ENCODE peak calls at places on chromosomes 3 and 15, in seven cellular contexts. H is GM13976, W is neural progenitor cell, A is GM12864, C is astrocyte of the cerebellum, S is BE2C, G is foreskin fibroblast. I is an unnamed sample.

GRCh38 chr3:46482632-46483311 is 15.0 kb upstream of the RTP3 start:
- DNase-seq in A (no peak), H (no peak), W (no peak), C (peak; percentile 97), G (no peak), S (no peak), I (no peak)

GRCh38 chr15:100879461-100880138 is at the start of gene ALDH1A3:
- DNase-seq in A (no peak), C (no peak), G (no peak), H (peak; percentile 62), S (peak; percentile 28), W (peak; percentile 56), I (peak; percentile 73)

GRCh38 chr15:84598250-84598649 is 2.6 kb upstream of the ZSCAN2 start:
- DNase-seq in A (peak; percentile 50), S (no peak), H (peak; percentile 64), W (peak; percentile 36), G (no peak), C (no peak), I (peak; percentile 70)

GRCh38 chr3:48716508-48716981 is 476 bp downstream of the IP6K2 start:
- DNase-seq in S (no peak), H (no peak), W (peak; percentile 25), G (no peak), A (no peak), C (no peak), I (no peak)

GRCh38 chr3:33430571-33430970 is 9.6 kb downstream of the UBP1 start:
- DNase-seq in A (no peak), S (no peak), G (no peak), W (peak; percentile 15), H (no peak), C (no peak), I (no peak)

GRCh38 chr15:48928877-48929538 is 34.7 kb downstream of the SHC4 start:
- DNase-seq in G (no peak), C (no peak), S (no peak), W (no peak), H (no peak), A (no peak), I (no peak)

GRCh38 chr3:37163262-37164020 is 10.9 kb downstream of the LRRFIP2 start:
- DNase-seq in S (no peak), A (no peak), H (no peak), W (peak; percentile 27), C (peak; percentile 62), G (peak; percentile 96), I (no peak)

GRCh38 chr3:112848196-112848595 is 1.5 kb upstream of the CD200R1L start:
- DNase-seq in H (no peak), W (no peak), A (no peak), G (no peak), S (no peak), C (no peak), I (no peak)

GRCh38 chr15:48427960-48428547 is 96.8 kb downstream of the DUT start:
- DNase-seq in H (no peak), A (no peak), C (peak; percentile 71), G (peak; percentile 81), W (no peak), S (no peak), I (no peak)

GRCh38 chr3:73610493-73610892 is 14.2 kb downstream of the PDZRN3 start:
- DNase-seq in S (no peak), G (no peak), H (no peak), W (no peak), C (no peak), A (no peak), I (no peak)

GRCh38 chr3:58032186-58032585 is 24.0 kb downstream of the FLNB start:
- DNase-seq in G (no peak), S (no peak), A (no peak), W (no peak), C (no peak), H (no peak), I (no peak)

GRCh38 chr3:55555866-55556621 is 68.9 kb upstream of the WNT5A start:
- DNase-seq in H (no peak), A (no peak), S (no peak), G (no peak), W (no peak), C (no peak), I (no peak)

GRCh38 chr15:36185845-36186244 is 393.6 kb upstream of the CDIN1 start:
- DNase-seq in W (no peak), A (no peak), G (no peak), C (no peak), H (no peak), S (no peak), I (no peak)

GRCh38 chr3:173065543-173065970 is 75.5 kb downstream of the SPATA16 start:
- DNase-seq in S (no peak), G (peak; percentile 2), H (no peak), A (no peak), W (no peak), C (peak; percentile 19), I (no peak)

GRCh38 chr3:152834354-152835310 is at the start of gene P2RY1:
- DNase-seq in S (peak; percentile 49), C (peak; percentile 16), A (peak; percentile 65), W (peak; percentile 91), H (peak; percentile 84), G (peak; percentile 42), I (peak; percentile 77)
- TF ChIP-seq CTCF in S (no peak), C (peak; percentile 6), A (peak; percentile 21), W (no peak), H (no peak), G (no peak), I (no peak)

GRCh38 chr3:132645058-132645457 is 14.6 kb downstream of the ACAD11 start:
- DNase-seq in G (no peak), C (no peak), S (no peak), A (no peak), W (no peak), H (no peak), I (no peak)

GRCh38 chr3:132643366-132643765 is 16.2 kb downstream of the ACAD11 start:
- DNase-seq in A (no peak), W (no peak), G (no peak), H (no peak), S (no peak), C (no peak), I (no peak)

GRCh38 chr3:132638721-132639120 is 20.9 kb downstream of the ACAD11 start:
- DNase-seq in G (no peak), C (no peak), W (peak; percentile 24), H (no peak), S (no peak), A (no peak), I (no peak)

GRCh38 chr3:132641837-132642538 is 17.6 kb downstream of the ACAD11 start:
- DNase-seq in C (peak; percentile 64), S (no peak), W (peak; percentile 28), A (no peak), H (peak; percentile 63), G (peak; percentile 34), I (peak; percentile 52)

GRCh38 chr3:132642539-132642847 is 17.1 kb downstream of the ACAD11 start:
- DNase-seq in W (no peak), G (no peak), A (no peak), S (no peak), C (no peak), H (no peak), I (no peak)
- TF ChIP-seq CTCF in W (no peak), G (no peak), A (no peak), S (no peak), C (no peak), H (no peak), I (no peak)

GRCh38 chr3:126937533-126938432 is 45.1 kb upstream of the PLXNA1 start:
- DNase-seq in H (no peak), S (peak; percentile 93), W (no peak), A (no peak), C (no peak), G (no peak), I (no peak)
- TF ChIP-seq CTCF in H (no peak), S (no peak), W (no peak), A (no peak), C (no peak), G (no peak), I (no peak)

GRCh38 chr15:70505411-70505919 is 257.9 kb downstream of the UACA start:
- DNase-seq in W (no peak), S (peak; percentile 68), A (no peak), H (no peak), G (peak; percentile 73), C (peak; percentile 83), I (no peak)

GRCh38 chr15:70505971-70506887 is 257.1 kb downstream of the UACA start:
- DNase-seq in H (no peak), S (no peak), W (no peak), C (no peak), G (no peak), A (no peak), I (no peak)

GRCh38 chr15:70503798-70504304 is 259.5 kb downstream of the UACA start:
- DNase-seq in W (no peak), H (no peak), C (no peak), S (no peak), G (no peak), A (no peak), I (no peak)

GRCh38 chr15:70504305-70504951 is 258.9 kb downstream of the UACA start:
- DNase-seq in W (no peak), C (no peak), S (peak; percentile 65), H (peak; percentile 73), G (peak; percentile 45), A (peak; percentile 69), I (peak; percentile 69)

DNA sequence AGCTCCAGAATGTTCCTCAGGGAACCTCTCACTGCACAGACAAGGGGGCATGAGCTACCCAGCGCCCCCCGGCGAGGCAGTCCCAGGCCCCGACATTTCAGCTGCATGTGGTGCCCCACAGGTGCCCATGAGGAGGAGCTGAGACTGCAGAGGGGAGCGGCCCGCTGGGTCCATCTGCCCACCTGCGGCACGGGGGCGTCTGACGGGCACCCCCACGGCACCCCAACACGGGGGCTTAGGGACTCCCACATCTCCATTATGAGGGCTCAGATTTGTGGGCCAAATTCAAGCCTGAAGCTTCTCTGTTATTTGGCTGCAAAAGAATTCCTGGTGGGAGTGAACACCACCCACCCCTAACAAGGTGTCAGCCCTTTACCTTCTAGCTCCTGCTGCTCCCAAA is 258.4 kb downstream of the UACA start:
- DNase-seq in A (no peak), S (no peak), G (no peak), W (no peak), H (no peak), C (no peak), I (no peak)
- TF ChIP-seq CTCF in A (no peak), S (peak; percentile 8), G (no peak), W (no peak), H (no peak), C (no peak), I (no peak)

DNA sequence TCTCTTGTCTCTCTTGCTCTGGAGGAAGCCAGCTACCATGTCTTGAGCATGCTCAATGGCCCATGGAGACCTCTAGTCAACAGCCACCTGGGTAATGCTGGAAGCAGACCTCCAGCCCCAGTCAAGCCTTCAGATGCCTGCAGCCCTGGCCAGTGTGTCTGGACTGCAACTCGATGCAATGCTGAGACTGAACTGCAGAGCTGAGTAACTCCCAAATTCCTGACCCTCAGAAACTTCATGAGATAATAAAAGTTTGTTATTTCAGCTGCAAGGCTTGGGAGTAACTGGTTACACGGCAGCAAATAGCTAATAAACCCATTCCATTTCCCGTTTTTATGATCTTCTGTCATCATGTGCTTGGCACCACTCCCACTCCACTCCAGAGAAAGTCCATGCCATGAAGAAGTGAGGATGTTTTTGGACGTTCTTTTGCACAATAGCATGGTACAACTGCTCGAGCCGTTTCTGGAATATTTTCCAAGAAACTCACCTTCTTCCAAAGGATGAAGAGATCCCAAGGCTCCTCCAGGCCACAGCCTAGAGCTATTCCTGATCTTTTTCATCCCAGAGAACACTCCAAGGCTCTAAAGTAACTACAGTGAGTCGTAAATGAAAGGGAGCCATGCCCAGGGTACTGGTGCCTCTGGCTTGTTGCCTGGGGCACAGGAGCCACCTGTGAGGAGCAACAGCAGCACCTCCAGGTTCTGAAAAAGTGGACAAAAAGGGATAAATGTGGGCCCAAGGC is 72.0 kb upstream of the KLF13 start:
- DNase-seq in H (no peak), S (no peak), G (peak; percentile 76), W (no peak), A (no peak), C (no peak), I (no peak)
- TF ChIP-seq CTCF in H (no peak), S (no peak), G (no peak), W (no peak), A (no peak), C (no peak), I (no peak)

I was measured in GM20000.